ENCODE peak calls at places on chromosome 16, in four cellular contexts. R is activated CD8-positive, alpha-beta T cell treated with anti-CD3 and anti-CD28 coated beads, Interleukin-2, amount 10 ng/mL, durations not matched to agents 7 days and 5 days; O is NCI-H2107; C is stimulated activated CD4-positive, alpha-beta T cell treated with anti-CD3 and anti-CD28 coated beads, Interleukin-4, amount 100 ng/mL, for 4 hours. T is an unnamed sample.

GRCh38 chr16:71618429-71618828 is 7.6 kb upstream of the MARVELD3 start:
- DNase-seq in R (no peak), O (no peak), C (no peak), T (no peak)

GRCh38 chr16:86355114-86355513 is 155.2 kb upstream of the FOXF1 start:
- DNase-seq in R (no peak), O (no peak), C (no peak), T (no peak)

GRCh38 chr16:68289621-68290329 is 21.0 kb downstream of the SLC7A6OS start:
- DNase-seq in R (peak; percentile 74), O (no peak), C (peak; percentile 35), T (peak; percentile 50)

GRCh38 chr16:81473561-81473960 is 29.0 kb downstream of the CMIP start:
- DNase-seq in R (no peak), O (no peak), C (no peak), T (no peak)

GRCh38 chr16:85475233-85475632 is 137.9 kb upstream of the GSE1 start:
- DNase-seq in R (no peak), O (no peak), C (no peak), T (no peak)

GRCh38 chr16:80993293-80993691 is 13.4 kb downstream of the CMC2 start:
- DNase-seq in R (no peak), O (no peak), C (no peak), T (no peak)

GRCh38 chr16:19980866-19981265 is 92.8 kb downstream of the GPR139 start:
- DNase-seq in R (no peak), O (no peak), C (no peak), T (no peak)

GRCh38 chr16:68319185-68319908 is 8.5 kb downstream of the PRMT7 start:
- DNase-seq in R (peak; percentile 38), O (no peak), C (peak; percentile 19), T (no peak)

GRCh38 chr16:70158261-70158939 is 15.2 kb upstream of the CLEC18C start:
- DNase-seq in R (no peak), O (no peak), C (no peak), T (no peak)

T was measured in activated CD4-positive, alpha-beta T cell treated with anti-CD3 and anti-CD28 coated beads for 4 hours.